ENCODE peak calls at places on chromosomes 11 and 22, in ten cellular contexts. Q is neuronal stem cell, T is endodermal cell, W is esophagus squamous epithelium, A is IMR-90, H is prostate gland, K is adipocyte, X is heart left ventricle, J is SK-N-SH, N is cardiac muscle cell. B is an unnamed sample.

GRCh38 chr11:127157225-127157624 is 156.7 kb upstream of the KIRREL3 start:
- DNase-seq in Q (no peak), T (no peak), W (no peak), A (no peak), H (no peak), K (no peak), X (no peak), J (no peak), N (no peak), B (no peak)

GRCh38 chr11:75334402-75334891 is 17.0 kb downstream of the ARRB1 start:
- DNase-seq in Q (no peak), T (peak; percentile 67), W (no peak), A (no peak), H (no peak), K (no peak), X (no peak), J (no peak), N (no peak), B (no peak)

GRCh38 chr11:116249561-116249960 is 523.2 kb downstream of the BUD13 start:
- DNase-seq in Q (no peak), T (no peak), W (no peak), A (no peak), H (no peak), K (no peak), X (no peak), J (no peak), N (no peak), B (no peak)

GRCh38 chr11:39412117-39412516 is 2047.3 kb downstream of the LRRC4C start:
- DNase-seq in Q (no peak), T (no peak), W (no peak), A (no peak), H (no peak), K (no peak), X (no peak), J (no peak), N (no peak), B (no peak)

GRCh38 chr11:9669954-9670353 is 6.1 kb downstream of the SWAP70 start:
- DNase-seq in Q (no peak), T (peak; percentile 27), W (no peak), A (no peak), H (no peak), K (no peak), X (no peak), J (no peak), N (no peak), B (no peak)

GRCh38 chr11:77127674-77127968 is 425 bp upstream of the MYO7A start:
- DNase-seq in Q (no peak), T (no peak), W (no peak), A (no peak), H (no peak), K (no peak), X (no peak), J (no peak), N (no peak), B (no peak)

GRCh38 chr22:29004647-29005371 is 56.8 kb downstream of the C22orf31 start:
- DNase-seq in Q (peak; percentile 88), T (peak; percentile 91), W (no peak), A (peak; percentile 15), H (peak; percentile 73), K (no peak), X (peak; percentile 35), J (peak; percentile 28), N (no peak), B (peak; percentile 76)

GRCh38 chr11:77141034-77141433 is 13.0 kb downstream of the MYO7A start:
- DNase-seq in Q (no peak), T (no peak), W (no peak), A (peak; percentile 91), H (no peak), K (peak; percentile 31), X (no peak), J (no peak), N (peak; percentile 63), B (no peak)

GRCh38 chr11:82865841-82866240 is 34.4 kb downstream of the PRCP start:
- DNase-seq in Q (no peak), T (no peak), W (no peak), A (peak; percentile 31), H (no peak), K (peak; percentile 19), X (no peak), J (no peak), N (no peak), B (no peak)

GRCh38 chr11:19242184-19242932 is 1.6 kb upstream of the E2F8 start:
- DNase-seq in Q (no peak), T (peak; percentile 80), W (no peak), A (no peak), H (no peak), K (peak; percentile 47), X (no peak), J (no peak), N (no peak), B (peak; percentile 51)

DNA sequence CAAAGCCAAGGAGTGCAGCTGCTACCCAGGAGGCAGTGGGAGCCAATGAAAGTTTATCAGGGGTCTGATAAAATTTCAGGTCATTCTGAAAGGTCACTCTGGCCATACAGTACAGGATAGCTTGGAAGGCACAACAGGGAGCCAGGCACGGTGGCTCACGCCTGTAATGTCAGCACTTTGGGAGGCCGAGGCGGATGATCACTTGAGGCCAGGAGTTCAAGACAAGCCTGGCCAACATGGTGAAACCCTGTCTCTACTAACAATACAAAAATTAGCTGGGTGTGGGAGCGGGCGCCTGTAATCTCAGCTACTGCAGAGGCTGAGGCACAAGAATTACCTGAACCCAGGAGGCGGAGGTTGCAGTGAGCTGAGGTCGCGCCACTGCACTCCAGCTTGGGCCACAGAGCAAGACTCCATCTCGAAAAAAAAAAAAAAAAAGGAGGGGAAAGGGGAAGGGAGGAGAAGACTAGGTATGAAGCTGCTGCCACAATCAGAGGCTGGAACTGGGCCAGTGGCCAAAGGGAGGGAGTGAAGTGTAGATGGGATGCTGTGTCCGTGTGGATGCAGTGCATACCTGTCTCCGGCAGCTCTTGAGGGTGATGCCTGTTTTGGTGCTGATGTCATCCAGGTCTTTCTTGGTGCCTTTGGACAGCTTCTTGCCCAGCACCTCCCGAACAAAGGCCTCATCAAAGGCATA is 1.1 kb downstream of the FIBP start:
- DNase-seq in Q (no peak), T (no peak), W (no peak), A (no peak), H (no peak), K (no peak), X (no peak), J (no peak), N (no peak), B (no peak)
- H3K4me1 ChIP-seq in Q (peaks cover 20% of the 10 kb centered on the region), T (no peaks in the 10 kb centered on the region), W (peaks cover 35% of the 10 kb centered on the region), A (peaks cover 11% of the 10 kb centered on the region), H (peaks cover 17% of the 10 kb centered on the region), K (peaks cover 37% of the 10 kb centered on the region), X (peaks cover 10% of the 10 kb centered on the region), J (peaks cover 42% of the 10 kb centered on the region), N (peaks cover 15% of the 10 kb centered on the region), B (peaks cover 31% of the 10 kb centered on the region)

DNA sequence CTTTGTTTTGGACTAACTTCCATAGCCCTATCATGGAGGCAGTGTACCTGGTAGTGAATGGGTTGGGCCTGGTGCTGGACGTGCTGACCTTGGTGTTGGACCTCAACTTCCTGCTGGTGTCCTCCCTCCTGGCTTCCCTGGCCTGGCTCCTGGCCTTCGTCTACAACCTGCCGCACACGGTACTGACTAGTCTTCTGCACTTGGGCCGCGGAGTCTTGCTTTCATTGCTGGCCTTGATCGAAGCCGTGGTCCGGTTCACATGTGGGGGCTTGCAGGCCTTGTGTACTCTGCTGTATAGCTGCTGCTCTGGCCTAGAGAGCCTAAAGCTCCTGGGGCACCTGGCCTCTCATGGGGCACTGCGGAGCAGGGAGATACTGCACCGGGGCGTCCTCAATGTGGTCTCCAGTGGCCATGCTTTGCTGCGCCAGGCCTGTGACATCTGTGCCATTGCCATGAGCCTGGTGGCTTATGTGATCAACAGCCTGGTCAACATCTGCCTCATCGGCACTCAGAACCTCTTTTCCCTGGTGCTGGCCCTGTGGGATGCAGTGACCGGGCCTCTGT is 846 bp downstream of the RNF26 start:
- DNase-seq in Q (no peak), T (peak; percentile 42), W (no peak), A (no peak), H (no peak), K (no peak), X (no peak), J (no peak), N (no peak), B (peak; percentile 45)
- H3K4me3 ChIP-seq in Q (peak overlapping the region; percentile 86), T (peak overlapping the region; percentile 91), W (peak overlapping the region; percentile 97), A (peak overlapping the region; percentile 77), H (peak overlapping the region; percentile 84), K (peak overlapping the region; percentile 90), X (peak overlapping the region; percentile 84), J (peak overlapping the region; percentile 96), N (peak overlapping the region; percentile 60), B (peak overlapping the region; percentile 77)

DNA sequence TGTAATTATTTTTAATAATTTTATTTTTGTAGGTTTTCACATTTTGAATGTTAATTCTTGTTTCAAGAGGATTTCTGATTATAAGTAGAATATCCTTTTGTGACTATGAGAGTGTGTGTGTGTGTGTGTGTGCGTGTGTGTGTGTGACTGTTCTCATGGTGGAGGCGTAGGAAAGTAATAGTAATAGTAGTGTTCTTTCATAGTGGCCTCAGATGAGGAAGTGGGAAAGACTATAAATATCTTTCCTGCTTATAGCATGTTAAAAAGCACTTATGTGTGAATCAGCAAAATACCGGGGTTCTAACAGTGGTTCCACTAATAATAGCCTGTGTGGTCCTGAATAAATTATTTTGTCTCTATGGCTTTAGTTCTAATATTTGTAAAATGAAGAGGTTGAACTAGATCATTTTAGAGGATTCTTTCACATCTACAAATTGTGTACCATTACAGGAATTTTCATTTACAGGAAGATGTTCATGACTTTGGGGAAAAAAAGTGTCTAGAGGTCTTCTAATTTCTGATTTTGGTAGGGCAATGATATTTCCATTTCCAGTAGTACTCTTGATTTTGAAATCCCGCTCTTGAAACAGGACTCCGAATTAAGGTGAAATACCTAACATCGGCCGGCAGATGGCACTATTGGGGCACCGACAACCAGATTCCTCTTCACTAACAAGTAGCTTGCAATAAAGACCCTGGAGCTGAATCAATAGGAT is 29.9 kb upstream of the OR10G7 start:
- DNase-seq in Q (peak; percentile 75), T (peak; percentile 92), W (no peak), A (peak; percentile 78), H (no peak), K (peak; percentile 83), X (peak; percentile 32), J (peak; percentile 68), N (peak; percentile 90), B (peak; percentile 74)
- H3K4me1 ChIP-seq in Q (no peaks in the 10 kb centered on the region), T (peaks cover 6% of the 10 kb centered on the region), W (peaks cover 5% of the 10 kb centered on the region), A (no peaks in the 10 kb centered on the region), H (no peaks in the 10 kb centered on the region), K (peaks cover 8% of the 10 kb centered on the region), X (no peaks in the 10 kb centered on the region), J (peaks cover 1% of the 10 kb centered on the region), N (no peaks in the 10 kb centered on the region), B (no peaks in the 10 kb centered on the region)

GRCh38 chr11:118785362-118785761 is 5.6 kb downstream of the DDX6 start:
- DNase-seq in Q (no peak), T (no peak), W (no peak), A (peak; percentile 52), H (no peak), K (peak; percentile 51), X (no peak), J (no peak), N (peak; percentile 33), B (no peak)
- H3K4me3 ChIP-seq in Q (no peak overlapping the region), T (no peak overlapping the region), W (no peak overlapping the region), A (no peak overlapping the region), H (no peak overlapping the region), K (peak overlapping the region; percentile 25), X (no peak overlapping the region), J (no peak overlapping the region), N (no peak overlapping the region), B (no peak overlapping the region)

GRCh38 chr22:50606561-50607365 is 6.2 kb downstream of the MAPK8IP2 start:
- DNase-seq in Q (no peak), T (peak; percentile 31), W (no peak), A (no peak), H (no peak), K (no peak), X (no peak), J (no peak), N (no peak), B (no peak)
- H3K4me1 ChIP-seq in Q (peaks cover 2% of the 10 kb centered on the region), T (no peaks in the 10 kb centered on the region), W (no peaks in the 10 kb centered on the region), A (no peaks in the 10 kb centered on the region), H (no peaks in the 10 kb centered on the region), K (peaks cover 9% of the 10 kb centered on the region), X (no peaks in the 10 kb centered on the region), J (peaks cover 5% of the 10 kb centered on the region), N (no peaks in the 10 kb centered on the region), B (no peaks in the 10 kb centered on the region)